ENCODE peak calls at places on chromosomes 1 and 21, in eight cellular contexts. H, Y, W, Q, Z, V, L and E are unnamed samples.

GRCh38 chr1:206727981-206728380 is 42.6 kb upstream of the IL19 start:
- DNase-seq in H (no peak), Y (no peak), W (no peak), Q (no peak), Z (no peak), V (no peak), L (no peak), E (no peak)

GRCh38 chr1:229342902-229343587 is at the start of gene CCSAP:
- DNase-seq in H (peak; percentile 26), Y (peak; percentile 49), W (peak; percentile 93), Q (no peak), Z (peak; percentile 63), V (peak; percentile 24), L (peak; percentile 35), E (peak; percentile 35)

GRCh38 chr1:72186733-72187307 is 95.5 kb downstream of the NEGR1 start:
- DNase-seq in H (no peak), Y (no peak), W (no peak), Q (no peak), Z (no peak), V (no peak), L (no peak), E (no peak)

GRCh38 chr1:230155021-230155420 is 88.0 kb downstream of the GALNT2 start:
- DNase-seq in H (no peak), Y (no peak), W (no peak), Q (no peak), Z (no peak), V (no peak), L (no peak), E (no peak)

GRCh38 chr1:44110916-44111315 is 7.7 kb upstream of the KLF17 start:
- DNase-seq in H (no peak), Y (no peak), W (no peak), Q (no peak), Z (no peak), V (no peak), L (no peak), E (no peak)

GRCh38 chr1:178918955-178919354 is 48.1 kb upstream of the ANGPTL1 start:
- DNase-seq in H (peak; percentile 43), Y (no peak), W (no peak), Q (no peak), Z (no peak), V (no peak), L (no peak), E (no peak)

GRCh38 chr21:46092811-46093667 is 4.9 kb upstream of the COL6A2 start:
- DNase-seq in H (peak; percentile 78), Y (no peak), W (no peak), Q (no peak), Z (no peak), V (no peak), L (no peak), E (no peak)

GRCh38 chr1:174949645-174950044 is 50.1 kb upstream of the CACYBP start:
- DNase-seq in H (no peak), Y (no peak), W (no peak), Q (no peak), Z (no peak), V (no peak), L (no peak), E (no peak)

GRCh38 chr1:22452401-22452963 is 831 bp downstream of the ZBTB40 start:
- DNase-seq in H (peak; percentile 27), Y (no peak), W (no peak), Q (peak; percentile 9), Z (peak; percentile 26), V (no peak), L (peak; percentile 34), E (no peak)

GRCh38 chr1:237756304-237756967 is 134.3 kb downstream of the ZP4 start:
- DNase-seq in H (no peak), Y (no peak), W (no peak), Q (no peak), Z (no peak), V (no peak), L (no peak), E (no peak)

DNA sequence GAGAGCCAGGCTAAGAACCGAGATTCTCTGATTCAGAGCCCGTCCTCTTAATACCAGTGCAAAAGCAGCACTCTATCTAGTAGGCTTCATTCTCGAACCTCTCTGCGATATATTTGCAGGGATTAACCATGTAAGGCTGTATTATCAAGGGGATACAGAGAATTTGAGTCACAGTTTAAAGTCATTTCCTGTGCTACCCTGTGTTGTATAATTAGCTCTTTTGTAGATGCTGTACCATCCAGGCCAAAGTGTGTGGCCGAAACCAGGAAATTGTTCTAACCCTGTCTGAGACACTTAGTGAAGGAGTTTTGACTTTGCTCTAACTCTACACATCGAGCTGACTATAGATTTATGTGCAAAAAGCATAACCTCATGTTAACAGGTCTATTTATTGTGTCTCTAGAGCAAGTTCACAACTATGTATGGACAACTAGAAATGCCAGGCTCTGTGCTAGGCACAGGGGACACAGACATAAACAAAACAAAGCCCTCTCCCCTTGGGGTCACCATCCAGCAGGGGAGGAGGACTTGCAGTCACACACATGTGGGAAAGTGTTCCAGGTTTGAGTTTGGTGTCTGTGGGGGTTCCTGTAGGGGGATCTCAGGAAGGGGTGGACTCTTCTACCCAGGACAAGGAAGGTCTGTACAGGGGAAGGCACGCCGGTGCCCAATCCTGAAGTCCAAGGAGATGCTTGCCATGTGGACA is 182.2 kb downstream of the DHRS3 start:
- DNase-seq in H (no peak), Y (no peak), W (no peak), Q (peak; percentile 85), Z (no peak), V (no peak), L (no peak), E (no peak)
- TF ChIP-seq POLR2A in H (no peak), Y (no peak), W (no peak), Q (no peak), Z (no peak), V (no peak), L (no peak), E (no peak)

GRCh38 chr1:84478876-84479868 is at the start of gene RPF1:
- DNase-seq in H (peak; percentile 73), Y (peak; percentile 57), W (peak; percentile 94), Q (peak; percentile 49), Z (peak; percentile 75), V (peak; percentile 20), L (peak; percentile 61), E (peak; percentile 45)
- TF ChIP-seq POLR2A in H (peak; percentile 57), Y (peak; percentile 60), W (no peak), Q (peak; percentile 78), Z (peak; percentile 75), V (peak; percentile 61), L (peak; percentile 36), E (peak; percentile 41)

DNA sequence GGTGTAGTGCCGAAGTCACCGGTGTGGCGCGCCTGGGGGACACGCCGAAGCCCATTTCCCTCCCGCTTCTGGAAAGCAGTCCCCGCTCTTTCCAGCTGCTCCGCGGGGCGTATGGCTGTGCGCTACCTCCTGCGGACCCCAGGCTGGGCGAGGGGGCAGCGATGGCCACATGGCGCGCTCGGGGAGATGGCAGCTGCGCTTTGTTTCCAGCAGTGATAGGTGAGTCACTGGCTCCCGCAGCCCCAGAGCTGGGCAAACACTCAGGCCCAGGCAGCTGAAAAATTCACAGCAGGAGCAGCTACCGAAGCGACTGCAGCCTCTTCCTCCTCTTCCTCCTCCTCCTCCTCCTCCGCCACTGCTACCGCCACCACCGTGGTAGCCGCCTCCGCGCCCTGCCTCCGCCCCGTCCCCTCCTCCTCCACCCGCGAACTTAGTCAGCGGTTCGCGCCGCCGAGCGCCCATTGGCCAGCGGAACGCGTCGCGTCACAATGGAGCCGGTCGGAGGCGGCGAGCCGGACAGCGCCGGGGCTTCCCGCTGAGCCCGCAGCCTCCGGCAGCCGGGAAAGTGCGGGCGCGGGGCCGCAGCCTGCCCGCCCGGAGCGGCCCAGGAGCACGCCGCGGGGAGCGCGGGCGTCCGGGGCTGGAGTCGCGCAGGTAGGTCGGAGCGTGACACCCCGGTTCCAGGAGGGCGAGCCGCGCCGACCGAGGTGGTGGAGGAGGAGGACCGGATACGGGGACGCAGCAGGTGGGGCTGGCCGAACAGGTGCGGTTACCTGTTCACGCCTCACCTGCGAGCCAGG is at the start of gene LRRC8B:
- DNase-seq in H (peak; percentile 86), Y (peak; percentile 67), W (peak; percentile 99), Q (peak; percentile 71), Z (peak; percentile 93), V (peak; percentile 74), L (peak; percentile 91), E (peak; percentile 73)
- TF ChIP-seq POLR2A in H (peak; percentile 80), Y (peak; percentile 84), W (no peak), Q (peak; percentile 90), Z (peak; percentile 67), V (peak; percentile 89), L (peak; percentile 76), E (peak; percentile 60)

GRCh38 chr1:224333309-224333926 is 3.4 kb upstream of the NVL start:
- DNase-seq in H (no peak), Y (no peak), W (no peak), Q (peak; percentile 56), Z (no peak), V (no peak), L (peak; percentile 29), E (no peak)
- TF ChIP-seq POLR2A in H (no peak), Y (no peak), W (no peak), Q (no peak), Z (no peak), V (no peak), L (no peak), E (no peak)